ENCODE peak calls at places on chromosomes 2 and 18, in six cellular contexts. X, D, R, T, J and K are unnamed samples.

GRCh38 chr2:178277741-178278197 is 83.5 kb downstream of the OSBPL6 start:
- DNase-seq in X (peak; percentile 45), D (no peak), R (peak; percentile 25), T (no peak), J (no peak), K (no peak)

GRCh38 chr2:148989882-148990493 is 48.5 kb upstream of the LYPD6B start:
- DNase-seq in X (peak; percentile 68), D (no peak), R (peak; percentile 80), T (peak; percentile 50), J (peak; percentile 46), K (peak; percentile 49)

GRCh38 chr2:240948905-240949790 is 43.0 kb downstream of the CROCC2 start:
- DNase-seq in X (no peak), D (peak; percentile 66), R (no peak), T (no peak), J (no peak), K (peak; percentile 11)

GRCh38 chr18:79705272-79705671 is 25.7 kb downstream of the CTDP1 start:
- DNase-seq in X (no peak), D (no peak), R (no peak), T (no peak), J (no peak), K (no peak)

GRCh38 chr2:198100323-198100722 is 295.9 kb downstream of the PLCL1 start:
- DNase-seq in X (peak; percentile 26), D (no peak), R (no peak), T (no peak), J (no peak), K (no peak)

GRCh38 chr2:98394595-98395153 is 48.4 kb downstream of the CNGA3 start:
- DNase-seq in X (peak; percentile 14), D (no peak), R (no peak), T (no peak), J (no peak), K (no peak)

GRCh38 chr2:40450066-40450841 is 1.6 kb downstream of the SLC8A1 start:
- DNase-seq in X (peak; percentile 56), D (peak; percentile 79), R (peak; percentile 22), T (no peak), J (no peak), K (no peak)

GRCh38 chr2:118738524-118739308 is 108.7 kb downstream of the EN1 start:
- DNase-seq in X (peak; percentile 99), D (no peak), R (no peak), T (no peak), J (peak; percentile 19), K (peak; percentile 44)

GRCh38 chr2:16255120-16255519 is 314.8 kb downstream of the MYCN start:
- DNase-seq in X (no peak), D (no peak), R (no peak), T (no peak), J (no peak), K (no peak)

GRCh38 chr2:120343433-120344105 is 2.4 kb upstream of the INHBB start:
- DNase-seq in X (peak; percentile 35), D (peak; percentile 92), R (peak; percentile 95), T (peak; percentile 79), J (peak; percentile 80), K (peak; percentile 89)

GRCh38 chr18:3199942-3200645 is 19.7 kb downstream of the MYOM1 start:
- DNase-seq in X (no peak), D (no peak), R (no peak), T (no peak), J (no peak), K (no peak)

GRCh38 chr18:58522157-58522556 is 106.7 kb downstream of the ALPK2 start:
- DNase-seq in X (no peak), D (no peak), R (no peak), T (no peak), J (no peak), K (no peak)

GRCh38 chr2:241744028-241744754 is 9.8 kb downstream of the D2HGDH start:
- DNase-seq in X (no peak), D (peak; percentile 77), R (no peak), T (no peak), J (no peak), K (no peak)

GRCh38 chr2:59149271-59149670 is 908.1 kb upstream of the FANCL start:
- DNase-seq in X (no peak), D (no peak), R (no peak), T (no peak), J (no peak), K (no peak)

GRCh38 chr2:168120730-168121129 is 126.7 kb downstream of the STK39 start:
- DNase-seq in X (no peak), D (no peak), R (no peak), T (no peak), J (no peak), K (no peak)

GRCh38 chr18:57747809-57748680 is 55.1 kb downstream of the ATP8B1 start:
- DNase-seq in X (no peak), D (no peak), R (no peak), T (no peak), J (no peak), K (no peak)

GRCh38 chr2:234483568-234484251 is 13.2 kb downstream of the ARL4C start:
- DNase-seq in X (no peak), D (no peak), R (peak; percentile 15), T (no peak), J (no peak), K (peak; percentile 53)

GRCh38 chr2:203453858-203454451 is 81.1 kb downstream of the RAPH1 start:
- DNase-seq in X (peak; percentile 26), D (no peak), R (peak; percentile 30), T (peak; percentile 18), J (peak; percentile 36), K (no peak)

GRCh38 chr2:235621736-235622135 is 127.9 kb downstream of the AGAP1 start:
- DNase-seq in X (peak; percentile 68), D (no peak), R (no peak), T (no peak), J (no peak), K (no peak)

GRCh38 chr2:20211860-20212458 is 13.0 kb downstream of the SDC1 start:
- DNase-seq in X (no peak), D (no peak), R (no peak), T (no peak), J (no peak), K (no peak)

GRCh38 chr2:182144039-182144779 is 158.6 kb downstream of the PPP1R1C start:
- DNase-seq in X (peak; percentile 26), D (no peak), R (no peak), T (no peak), J (no peak), K (no peak)

GRCh38 chr2:140117371-140117770 is 1337.2 kb upstream of the NXPH2 start:
- DNase-seq in X (no peak), D (no peak), R (no peak), T (no peak), J (no peak), K (no peak)

GRCh38 chr18:29225351-29225750 is 1048.4 kb upstream of the CDH2 start:
- DNase-seq in X (peak; percentile 71), D (no peak), R (no peak), T (no peak), J (no peak), K (no peak)

DNA sequence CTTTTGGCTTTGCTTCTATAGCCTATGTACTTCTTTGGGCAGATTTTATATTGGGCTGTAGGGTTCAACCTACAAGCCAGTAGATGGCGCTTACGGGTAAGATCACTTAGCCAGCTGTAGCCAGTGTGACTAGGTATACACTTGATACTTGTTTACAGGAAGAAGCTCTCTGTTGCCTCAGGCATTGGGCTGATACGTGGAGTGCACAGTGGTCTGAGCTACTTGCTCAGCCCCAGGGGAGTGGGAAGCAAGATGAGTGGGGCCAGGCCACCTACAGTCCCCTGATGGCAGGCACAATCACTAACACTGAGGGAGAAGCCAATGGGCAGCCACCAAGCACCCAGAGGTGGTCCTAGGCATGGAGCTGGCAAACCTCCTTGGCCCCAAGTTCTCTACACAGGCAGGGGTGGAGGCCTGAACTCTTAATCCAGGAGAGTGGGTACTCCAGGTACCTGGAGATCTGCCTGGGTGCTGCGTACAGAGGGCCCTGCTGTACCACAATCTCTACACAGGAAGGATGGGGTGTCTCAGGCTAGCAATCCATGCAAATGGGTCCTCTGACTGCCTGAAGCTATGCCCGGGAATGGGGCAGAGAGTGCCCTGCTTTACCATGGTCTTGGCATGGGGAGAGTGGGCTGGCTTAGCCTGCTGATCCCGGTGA is 122.2 kb downstream of the NCOA1 start:
- DNase-seq in X (peak; percentile 5), D (no peak), R (peak; percentile 73), T (peak; percentile 5), J (no peak), K (peak; percentile 73)
- TF ChIP-seq CTCF in X (peak; percentile 46), D (no peak), R (peak; percentile 69), T (peak; percentile 54), J (peak; percentile 14), K (peak; percentile 81)

GRCh38 chr2:6791682-6792081 is 74.0 kb downstream of the CMPK2 start:
- DNase-seq in X (no peak), D (no peak), R (no peak), T (no peak), J (no peak), K (peak; percentile 69)

GRCh38 chr2:6794484-6794883 is 71.2 kb downstream of the CMPK2 start:
- DNase-seq in X (no peak), D (no peak), R (no peak), T (no peak), J (no peak), K (no peak)

GRCh38 chr2:6789559-6790138 is 76.1 kb downstream of the CMPK2 start:
- DNase-seq in X (no peak), D (no peak), R (no peak), T (no peak), J (no peak), K (no peak)

GRCh38 chr2:6793371-6793770 is 72.3 kb downstream of the CMPK2 start:
- DNase-seq in X (no peak), D (no peak), R (no peak), T (no peak), J (no peak), K (no peak)

DNA sequence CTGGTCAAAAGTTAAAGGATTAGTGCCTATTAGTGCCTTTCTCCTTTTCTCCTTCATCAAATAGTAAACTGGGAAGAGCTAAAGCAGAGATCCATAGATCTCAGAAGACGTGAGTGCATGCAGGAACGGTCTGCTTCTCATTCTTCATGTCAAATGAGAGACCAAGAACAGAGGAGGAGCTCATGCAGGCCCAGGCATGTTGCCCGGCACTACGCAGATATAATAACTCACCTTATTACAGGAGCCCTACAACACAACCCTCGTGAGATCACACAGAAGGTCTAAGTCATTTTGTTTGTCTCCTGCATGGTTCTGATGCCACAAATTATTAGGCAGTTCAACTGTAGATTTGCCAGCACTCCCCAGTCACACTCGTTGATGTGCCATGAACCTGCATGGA is 71.8 kb downstream of the CMPK2 start:
- DNase-seq in X (no peak), D (no peak), R (no peak), T (no peak), J (no peak), K (no peak)
- TF ChIP-seq CTCF in X (no peak), D (no peak), R (no peak), T (no peak), J (no peak), K (no peak)

DNA sequence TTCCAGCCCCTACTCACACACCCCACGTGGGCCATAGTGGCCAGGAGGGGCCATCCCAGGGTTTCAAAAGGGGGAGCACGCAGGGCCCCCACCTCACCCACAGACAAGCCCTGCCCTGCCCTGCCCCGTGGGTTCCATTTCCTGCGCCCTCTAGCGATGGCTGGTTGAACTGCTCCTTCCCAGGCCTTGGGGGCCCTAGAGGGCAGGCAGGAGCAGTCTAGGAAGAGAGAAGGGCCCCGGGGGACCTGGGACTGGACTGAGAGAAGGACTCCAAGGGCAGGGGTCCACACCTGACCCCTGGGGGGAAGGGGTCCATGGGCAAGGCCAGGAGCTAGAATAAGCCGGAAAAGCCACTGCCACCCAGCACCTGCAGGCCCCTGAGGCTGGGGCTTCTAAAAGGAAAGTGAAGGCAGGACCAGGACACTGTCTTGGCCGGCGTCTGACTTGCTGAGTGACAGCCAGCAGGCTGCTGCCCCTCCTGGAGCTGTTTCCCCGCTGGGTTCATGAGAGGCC is 10.1 kb downstream of the CYP26B1 start:
- DNase-seq in X (no peak), D (peak; percentile 60), R (peak; percentile 73), T (peak; percentile 87), J (peak; percentile 88), K (peak; percentile 80)
- TF ChIP-seq CTCF in X (peak; percentile 55), D (peak; percentile 80), R (peak; percentile 95), T (peak; percentile 92), J (peak; percentile 98), K (peak; percentile 97)

GRCh38 chr2:108719149-108720044 is at the start of gene RANBP2:
- DNase-seq in X (peak; percentile 99), D (peak; percentile 99), R (peak; percentile 98), T (peak; percentile 84), J (peak; percentile 63), K (peak; percentile 97)
- TF ChIP-seq CTCF in X (no peak), D (no peak), R (no peak), T (no peak), J (no peak), K (no peak)